ENCODE peak calls at places on chromosome 17, in six cellular contexts. One of them, this sample, is unnamed.

GRCh38 chr17:4899341-4900230 is at the start of gene C17orf107:
- DNase-seq in A549: no peak
- DNase-seq in endothelial cell of umbilical vein: peak
- DNase-seq in GM12878: no peak
- DNase-seq in K562: no peak
- DNase-seq in HepG2: no peak
- DNase-seq in this sample: peak

GRCh38 chr17:66076546-66077190 is 115.3 kb downstream of the CEP112 start:
- DNase-seq in A549: no peak
- DNase-seq in endothelial cell of umbilical vein: peak
- DNase-seq in GM12878: no peak
- DNase-seq in K562: no peak
- DNase-seq in HepG2: no peak
- DNase-seq in this sample: no peak

GRCh38 chr17:50177983-50178834 is 12.4 kb downstream of the SGCA start:
- DNase-seq in A549: peak
- DNase-seq in endothelial cell of umbilical vein: peak
- DNase-seq in GM12878: no peak
- DNase-seq in K562: peak
- DNase-seq in HepG2: peak
- DNase-seq in this sample: peak

GRCh38 chr17:19978206-19978802 is 676 bp upstream of the AKAP10 start:
- DNase-seq in A549: no peak
- DNase-seq in endothelial cell of umbilical vein: no peak
- DNase-seq in GM12878: peak
- DNase-seq in K562: no peak
- DNase-seq in HepG2: no peak
- DNase-seq in this sample: peak

GRCh38 chr17:6160188-6160555 is 90.0 kb downstream of the WSCD1 start:
- DNase-seq in A549: no peak
- DNase-seq in endothelial cell of umbilical vein: no peak
- DNase-seq in GM12878: no peak
- DNase-seq in K562: no peak
- DNase-seq in HepG2: no peak
- DNase-seq in this sample: no peak

GRCh38 chr17:44065668-44066203 is 735 bp downstream of the LSM12 start:
- DNase-seq in A549: no peak
- DNase-seq in endothelial cell of umbilical vein: peak
- DNase-seq in GM12878: no peak
- DNase-seq in K562: no peak
- DNase-seq in HepG2: no peak
- DNase-seq in this sample: no peak

GRCh38 chr17:76019830-76020467 is 7.2 kb downstream of the EVPL start:
- DNase-seq in A549: no peak
- DNase-seq in endothelial cell of umbilical vein: no peak
- DNase-seq in GM12878: no peak
- DNase-seq in K562: no peak
- DNase-seq in HepG2: no peak
- DNase-seq in this sample: no peak

GRCh38 chr17:74190154-74190553 is 13.3 kb upstream of the RPL38 start:
- DNase-seq in A549: peak
- DNase-seq in endothelial cell of umbilical vein: peak
- DNase-seq in GM12878: no peak
- DNase-seq in K562: peak
- DNase-seq in HepG2: peak
- DNase-seq in this sample: peak

GRCh38 chr17:81682565-81683207 is 911 bp downstream of the ARL16 start:
- DNase-seq in A549: no peak
- DNase-seq in endothelial cell of umbilical vein: no peak
- DNase-seq in GM12878: no peak
- DNase-seq in K562: no peak
- DNase-seq in HepG2: no peak
- DNase-seq in this sample: peak

GRCh38 chr17:59565959-59566324 is 532 bp downstream of the DHX40 start:
- DNase-seq in A549: peak
- DNase-seq in endothelial cell of umbilical vein: peak
- DNase-seq in GM12878: no peak
- DNase-seq in K562: peak
- DNase-seq in HepG2: peak
- DNase-seq in this sample: peak

GRCh38 chr17:65488665-65489064 is 72.8 kb downstream of the AXIN2 start:
- DNase-seq in A549: no peak
- DNase-seq in endothelial cell of umbilical vein: no peak
- DNase-seq in GM12878: no peak
- DNase-seq in K562: no peak
- DNase-seq in HepG2: no peak
- DNase-seq in this sample: no peak

GRCh38 chr17:64747938-64748540 is 85.9 kb upstream of the SMURF2 start:
- DNase-seq in A549: no peak
- DNase-seq in endothelial cell of umbilical vein: peak
- DNase-seq in GM12878: no peak
- DNase-seq in K562: no peak
- DNase-seq in HepG2: no peak
- DNase-seq in this sample: no peak

GRCh38 chr17:15999974-16000827 is 577 bp downstream of the TTC19 start:
- DNase-seq in A549: peak
- DNase-seq in endothelial cell of umbilical vein: peak
- DNase-seq in GM12878: no peak
- DNase-seq in K562: no peak
- DNase-seq in HepG2: peak
- DNase-seq in this sample: peak

GRCh38 chr17:73998246-73999220 is 204.9 kb upstream of the RPL38 start:
- DNase-seq in A549: peak
- DNase-seq in endothelial cell of umbilical vein: no peak
- DNase-seq in GM12878: no peak
- DNase-seq in K562: peak
- DNase-seq in HepG2: peak
- DNase-seq in this sample: peak

GRCh38 chr17:40307691-40308289 is 1.2 kb upstream of the RARA start:
- DNase-seq in A549: no peak
- DNase-seq in endothelial cell of umbilical vein: no peak
- DNase-seq in GM12878: no peak
- DNase-seq in K562: no peak
- DNase-seq in HepG2: no peak
- DNase-seq in this sample: peak

GRCh38 chr17:17972126-17972951 is at the start of the genes DRC3 and TOM1L2:
- DNase-seq in A549: peak
- DNase-seq in endothelial cell of umbilical vein: peak
- DNase-seq in GM12878: peak
- DNase-seq in K562: peak
- DNase-seq in HepG2: peak
- DNase-seq in this sample: peak
- TF ChIP-seq CTCF in A549: no peak
- TF ChIP-seq CTCF in endothelial cell of umbilical vein: no peak
- TF ChIP-seq CTCF in GM12878: no peak
- TF ChIP-seq CTCF in K562: no peak
- TF ChIP-seq CTCF in HepG2: no peak
- TF ChIP-seq CTCF in this sample: no peak

GRCh38 chr17:29005562-29005887 is 308 bp downstream of the SEZ6 start:
- DNase-seq in A549: no peak
- DNase-seq in endothelial cell of umbilical vein: no peak
- DNase-seq in GM12878: no peak
- DNase-seq in K562: no peak
- DNase-seq in HepG2: no peak
- DNase-seq in this sample: no peak

GRCh38 chr17:29008591-29008990 is 2.8 kb upstream of the SEZ6 start:
- DNase-seq in A549: no peak
- DNase-seq in endothelial cell of umbilical vein: no peak
- DNase-seq in GM12878: no peak
- DNase-seq in K562: no peak
- DNase-seq in HepG2: peak
- DNase-seq in this sample: no peak

GRCh38 chr17:29004081-29004692 is 1.6 kb downstream of the SEZ6 start:
- DNase-seq in A549: peak
- DNase-seq in endothelial cell of umbilical vein: no peak
- DNase-seq in GM12878: no peak
- DNase-seq in K562: no peak
- DNase-seq in HepG2: no peak
- DNase-seq in this sample: peak

GRCh38 chr17:29007456-29008455 is 1.9 kb upstream of the SEZ6 start:
- DNase-seq in A549: peak
- DNase-seq in endothelial cell of umbilical vein: no peak
- DNase-seq in GM12878: no peak
- DNase-seq in K562: no peak
- DNase-seq in HepG2: no peak
- DNase-seq in this sample: no peak

GRCh38 chr17:29005936-29006438 is at the start of gene SEZ6:
- DNase-seq in A549: peak
- DNase-seq in endothelial cell of umbilical vein: peak
- DNase-seq in GM12878: no peak
- DNase-seq in K562: peak
- DNase-seq in HepG2: peak
- DNase-seq in this sample: peak
- TF ChIP-seq POLR2A in A549: no peak
- TF ChIP-seq POLR2A in endothelial cell of umbilical vein: no peak
- TF ChIP-seq POLR2A in GM12878: no peak
- TF ChIP-seq POLR2A in K562: no peak
- TF ChIP-seq POLR2A in HepG2: no peak
- TF ChIP-seq POLR2A in this sample: no peak

DNA sequence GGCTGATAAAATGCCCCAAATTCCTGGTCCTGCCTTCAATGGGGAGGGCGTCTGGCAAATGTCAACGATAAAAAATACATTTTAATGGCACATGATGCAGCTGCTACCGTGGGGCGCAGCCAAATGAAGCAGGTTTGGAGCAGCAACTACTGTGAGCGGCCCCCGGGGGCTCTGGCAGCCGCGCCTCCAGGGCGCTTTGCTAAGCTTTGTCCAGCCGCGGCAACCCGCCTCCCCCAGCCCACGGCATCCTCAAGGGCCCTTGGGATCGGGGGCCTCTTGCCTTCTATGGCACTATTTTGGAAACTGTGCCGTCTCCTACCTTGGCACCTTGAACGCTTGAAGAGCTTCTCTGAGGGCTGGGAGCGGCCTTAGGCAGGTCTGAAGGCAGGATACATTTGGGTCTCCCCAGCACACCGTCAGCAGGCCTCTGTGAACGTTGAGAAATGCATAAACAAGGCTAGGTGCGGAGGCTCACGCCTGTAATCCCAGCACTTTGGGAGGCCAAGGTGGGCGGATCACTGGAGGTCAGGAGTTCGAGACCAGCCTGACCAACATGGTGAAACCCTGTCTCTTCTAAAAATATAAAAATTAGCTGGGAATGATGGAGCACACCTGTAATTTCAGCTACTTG is 25.1 kb downstream of the TBX4 start:
- DNase-seq in A549: no peak
- DNase-seq in endothelial cell of umbilical vein: no peak
- DNase-seq in GM12878: no peak
- DNase-seq in K562: no peak
- DNase-seq in HepG2: no peak
- DNase-seq in this sample: no peak
- TF ChIP-seq MYC in A549: no peak
- TF ChIP-seq MYC in endothelial cell of umbilical vein: no peak
- TF ChIP-seq MYC in GM12878: no peak
- TF ChIP-seq MYC in K562: no peak
- TF ChIP-seq MYC in HepG2: no peak
- TF ChIP-seq MYC in this sample: no peak

DNA sequence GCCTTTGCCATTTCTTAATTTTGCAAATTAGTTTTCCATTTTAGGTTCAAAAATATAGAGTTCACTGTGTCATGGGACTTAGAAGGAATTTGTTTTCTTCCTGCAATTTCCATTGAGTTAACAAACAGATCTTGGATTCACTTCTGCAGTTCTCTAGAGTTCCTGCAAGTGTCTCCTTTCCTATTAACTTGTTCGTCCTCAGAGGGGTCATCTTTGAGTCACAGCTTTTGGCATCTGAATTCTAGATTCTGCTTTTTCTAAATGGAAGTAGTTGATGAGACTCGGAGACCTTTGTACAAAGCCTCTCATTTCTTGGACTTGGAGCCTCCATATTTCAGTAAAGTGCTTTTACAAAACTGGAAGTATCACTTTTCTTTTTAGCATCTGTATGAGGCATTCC is 323.3 kb downstream of the BCAS3 start:
- DNase-seq in A549: peak
- DNase-seq in endothelial cell of umbilical vein: no peak
- DNase-seq in GM12878: no peak
- DNase-seq in K562: no peak
- DNase-seq in HepG2: peak
- DNase-seq in this sample: peak
- TF ChIP-seq CTCF in A549: peak
- TF ChIP-seq CTCF in endothelial cell of umbilical vein: no peak
- TF ChIP-seq CTCF in GM12878: no peak
- TF ChIP-seq CTCF in K562: no peak
- TF ChIP-seq CTCF in HepG2: no peak
- TF ChIP-seq CTCF in this sample: no peak

GRCh38 chr17:80147035-80147939 is at the start of gene EIF4A3:
- DNase-seq in A549: peak
- DNase-seq in endothelial cell of umbilical vein: peak
- DNase-seq in GM12878: peak
- DNase-seq in K562: peak
- DNase-seq in HepG2: peak
- DNase-seq in this sample: peak
- TF ChIP-seq POLR2A in A549: peak
- TF ChIP-seq POLR2A in endothelial cell of umbilical vein: peak
- TF ChIP-seq POLR2A in GM12878: peak
- TF ChIP-seq POLR2A in K562: peak
- TF ChIP-seq POLR2A in HepG2: peak
- TF ChIP-seq POLR2A in this sample: peak